ENCODE peak calls at places on chromosomes 16 and 17, in five cellular contexts. One of them, this sample, is unnamed.

GRCh38 chr16:22694887-22695382 is 119.0 kb upstream of the HS3ST2 start:
- DNase-seq in AG04449: peak
- DNase-seq in osteocyte: no peak
- DNase-seq in stimulated activated CD4-positive, alpha-beta T cell treated with anti-CD3 and anti-CD28 coated beads, TNF-alpha, amount 100 ng/mL, for 48 hours: no peak
- DNase-seq in substantia nigra: no peak
- DNase-seq in this sample: no peak

GRCh38 chr16:53043986-53044571 is 8.6 kb downstream of the CHD9NB start:
- DNase-seq in AG04449: no peak
- DNase-seq in osteocyte: peak
- DNase-seq in stimulated activated CD4-positive, alpha-beta T cell treated with anti-CD3 and anti-CD28 coated beads, TNF-alpha, amount 100 ng/mL, for 48 hours: no peak
- DNase-seq in substantia nigra: no peak
- DNase-seq in this sample: no peak

GRCh38 chr16:22278418-22278817 is 18.8 kb upstream of the POLR3E start:
- DNase-seq in substantia nigra: no peak
- DNase-seq in osteocyte: no peak
- DNase-seq in AG04449: no peak
- DNase-seq in stimulated activated CD4-positive, alpha-beta T cell treated with anti-CD3 and anti-CD28 coated beads, TNF-alpha, amount 100 ng/mL, for 48 hours: no peak
- DNase-seq in this sample: no peak

GRCh38 chr16:88533381-88533831 is 36.8 kb upstream of the ZC3H18 start:
- DNase-seq in substantia nigra: peak
- DNase-seq in stimulated activated CD4-positive, alpha-beta T cell treated with anti-CD3 and anti-CD28 coated beads, TNF-alpha, amount 100 ng/mL, for 48 hours: no peak
- DNase-seq in AG04449: no peak
- DNase-seq in osteocyte: no peak
- DNase-seq in this sample: no peak

GRCh38 chr17:55134486-55135157 is 130.1 kb upstream of the HLF start:
- DNase-seq in AG04449: no peak
- DNase-seq in osteocyte: no peak
- DNase-seq in substantia nigra: no peak
- DNase-seq in stimulated activated CD4-positive, alpha-beta T cell treated with anti-CD3 and anti-CD28 coated beads, TNF-alpha, amount 100 ng/mL, for 48 hours: no peak
- DNase-seq in this sample: no peak

GRCh38 chr16:77297996-77298637 is 98.9 kb downstream of the SYCE1L start:
- DNase-seq in osteocyte: no peak
- DNase-seq in substantia nigra: no peak
- DNase-seq in AG04449: no peak
- DNase-seq in stimulated activated CD4-positive, alpha-beta T cell treated with anti-CD3 and anti-CD28 coated beads, TNF-alpha, amount 100 ng/mL, for 48 hours: no peak
- DNase-seq in this sample: no peak

GRCh38 chr16:50372611-50373344 is 4.0 kb upstream of the BRD7 start:
- DNase-seq in osteocyte: no peak
- DNase-seq in AG04449: no peak
- DNase-seq in stimulated activated CD4-positive, alpha-beta T cell treated with anti-CD3 and anti-CD28 coated beads, TNF-alpha, amount 100 ng/mL, for 48 hours: no peak
- DNase-seq in substantia nigra: peak
- DNase-seq in this sample: no peak

GRCh38 chr17:59725691-59726090 is 18.2 kb downstream of the VMP1 start:
- DNase-seq in osteocyte: no peak
- DNase-seq in stimulated activated CD4-positive, alpha-beta T cell treated with anti-CD3 and anti-CD28 coated beads, TNF-alpha, amount 100 ng/mL, for 48 hours: no peak
- DNase-seq in substantia nigra: no peak
- DNase-seq in AG04449: no peak
- DNase-seq in this sample: no peak